ENCODE peak calls at places on chromosomes 5 and 9, in eight cellular contexts. O is astrocyte of the spinal cord; W is CD8-positive, alpha-beta memory T cell; E is effector CD4-positive, alpha-beta T cell; G is smooth muscle cell of the brain vasculature; H is kidney; U is NT2/D1; Q is fibroblast of the aortic adventitia. N is an unnamed sample.

GRCh38 chr9:98020471-98021145 is 35.9 kb upstream of the NANS start:
- DNase-seq in H (no peak), Q (no peak), O (no peak), W (no peak), E (no peak), U (no peak), G (no peak), N (no peak)

GRCh38 chr9:110115341-110115820 is 92.6 kb downstream of the C9orf152 start:
- DNase-seq in O (peak), Q (peak), W (no peak), E (no peak), U (no peak), H (peak), G (no peak), N (no peak)

GRCh38 chr5:91235194-91235793 is 147.8 kb downstream of the ARRDC3 start:
- DNase-seq in U (no peak), H (no peak), G (no peak), E (no peak), Q (no peak), W (no peak), O (no peak), N (no peak)

GRCh38 chr9:90309809-90310522 is 332.7 kb downstream of the DIRAS2 start:
- DNase-seq in Q (no peak), U (no peak), G (no peak), O (no peak), H (no peak), W (no peak), E (no peak), N (no peak)

GRCh38 chr5:54024466-54024865 is 285.9 kb downstream of the ARL15 start:
- DNase-seq in O (peak), E (no peak), W (no peak), Q (peak), H (no peak), U (no peak), G (no peak), N (no peak)

GRCh38 chr5:159359408-159359807 is 29.1 kb upstream of the IL12B start:
- DNase-seq in H (no peak), Q (no peak), E (no peak), G (no peak), U (no peak), O (no peak), W (no peak), N (no peak)

GRCh38 chr5:152688561-152689274 is 283.6 kb upstream of the NMUR2 start:
- DNase-seq in E (no peak), W (no peak), U (no peak), Q (peak), H (peak), O (peak), G (no peak), N (peak)

GRCh38 chr9:4746278-4746677 is 5.3 kb upstream of the AK3 start:
- DNase-seq in U (no peak), G (no peak), Q (no peak), H (no peak), O (no peak), E (no peak), W (no peak), N (no peak)

GRCh38 chr5:36495638-36496010 is 110.8 kb upstream of the SLC1A3 start:
- DNase-seq in G (peak), O (peak), E (no peak), Q (no peak), W (no peak), H (no peak), U (no peak), N (no peak)

GRCh38 chr5:173920024-173920753 is 32.0 kb downstream of the CPEB4 start:
- DNase-seq in G (no peak), Q (peak), U (no peak), O (no peak), W (no peak), E (no peak), H (no peak), N (no peak)

GRCh38 chr9:125889122-125889523 is 141.9 kb downstream of the PBX3 start:
- DNase-seq in G (no peak), Q (peak), H (peak), E (no peak), U (no peak), W (peak), O (peak), N (peak)

GRCh38 chr9:83116026-83116425 is 53.1 kb upstream of the RASEF start:
- DNase-seq in O (no peak), G (no peak), H (no peak), W (no peak), Q (no peak), E (no peak), U (no peak), N (no peak)

GRCh38 chr5:51651476-51651875 is 268.2 kb downstream of the ISL1 start:
- DNase-seq in O (peak), G (no peak), W (no peak), H (no peak), Q (no peak), U (no peak), E (no peak), N (no peak)

GRCh38 chr9:34503406-34503805 is 19.4 kb downstream of the ENHO start:
- DNase-seq in Q (no peak), O (no peak), U (no peak), E (no peak), G (no peak), H (no peak), W (no peak), N (no peak)

GRCh38 chr9:123715258-123715657 is 214.7 kb downstream of the DENND1A start:
- DNase-seq in U (no peak), E (no peak), Q (no peak), O (no peak), G (no peak), H (no peak), W (no peak), N (no peak)

GRCh38 chr9:87713278-87713989 is 12.5 kb upstream of the CTSL start:
- DNase-seq in Q (peak), E (no peak), G (peak), W (no peak), H (peak), O (peak), U (no peak), N (peak)

GRCh38 chr5:103624035-103624461 is 61.5 kb upstream of the NUDT12 start:
- DNase-seq in O (peak), Q (peak), E (no peak), G (peak), H (no peak), U (no peak), W (no peak), N (peak)

GRCh38 chr5:66713998-66714397 is 117.8 kb downstream of the MAST4 start:
- DNase-seq in G (no peak), W (no peak), H (no peak), U (no peak), Q (no peak), E (no peak), O (peak), N (peak)

GRCh38 chr5:61805101-61805500 is 473.0 kb downstream of the ZSWIM6 start:
- DNase-seq in O (peak), U (no peak), G (no peak), W (no peak), E (no peak), H (no peak), Q (peak), N (peak)

GRCh38 chr5:81851481-81852178 is 100.7 kb upstream of the SSBP2 start:
- DNase-seq in W (peak), G (peak), E (peak), O (peak), H (peak), Q (peak), U (peak), N (peak)

GRCh38 chr5:173875189-173875588 is 13.0 kb upstream of the CPEB4 start:
- DNase-seq in O (no peak), U (no peak), E (no peak), Q (no peak), G (no peak), W (no peak), H (no peak), N (no peak)

N was measured in Daoy.